ENCODE peak calls at places on chromosome 22, in eight cellular contexts. W, Q, X, N, T, M, S and H are unnamed samples.

GRCh38 chr22:25383892-25384291 is 164.5 kb downstream of the CRYBB2 start:
- DNase-seq in T (no peak), W (no peak), X (no peak), M (no peak), Q (no peak), N (no peak), S (no peak), H (no peak)

GRCh38 chr22:40326905-40327735 is 19.2 kb upstream of the ADSL start:
- DNase-seq in W (peak; percentile 68), X (peak; percentile 18), T (peak; percentile 49), Q (no peak), S (no peak), M (no peak), N (no peak), H (peak; percentile 50)

GRCh38 chr22:41561335-41561734 is 525 bp downstream of the CSDC2 start:
- DNase-seq in N (no peak), W (no peak), Q (no peak), X (no peak), S (no peak), T (no peak), M (no peak), H (peak; percentile 42)

GRCh38 chr22:22527312-22527711 is 7.2 kb upstream of the ZNF280A start:
- DNase-seq in N (no peak), T (peak; percentile 31), W (no peak), M (no peak), Q (no peak), X (no peak), S (no peak), H (no peak)

GRCh38 chr22:40512426-40513136 is 123.9 kb downstream of the MRTFA start:
- DNase-seq in M (no peak), N (no peak), W (peak; percentile 100), T (peak; percentile 98), X (peak; percentile 75), Q (peak; percentile 76), S (no peak), H (peak; percentile 96)

GRCh38 chr22:24968066-24968561 is 15.6 kb downstream of the KIAA1671 start:
- DNase-seq in T (peak; percentile 47), M (peak; percentile 25), Q (no peak), S (no peak), W (no peak), X (peak; percentile 90), N (peak; percentile 92), H (no peak)

GRCh38 chr22:34414467-34415440 is 494.5 kb upstream of the LARGE1 start:
- DNase-seq in Q (no peak), N (peak; percentile 67), W (no peak), S (peak; percentile 69), M (peak; percentile 81), X (peak; percentile 46), T (peak; percentile 25), H (no peak)

GRCh38 chr22:27686534-27686933 is 115.0 kb downstream of the MN1 start:
- DNase-seq in M (no peak), S (no peak), W (peak; percentile 77), T (peak; percentile 90), N (peak; percentile 51), X (no peak), Q (peak; percentile 97), H (peak; percentile 75)

GRCh38 chr22:19612866-19613572 is 88.8 kb upstream of the CLDN5 start:
- DNase-seq in N (no peak), M (no peak), S (no peak), Q (no peak), T (no peak), W (no peak), X (no peak), H (no peak)

GRCh38 chr22:39208013-39208680 is 36.6 kb downstream of the PDGFB start:
- DNase-seq in W (no peak), S (no peak), X (no peak), N (no peak), T (no peak), M (no peak), Q (peak; percentile 42), H (no peak)

GRCh38 chr22:36017661-36018091 is 10.9 kb downstream of the RBFOX2 start:
- DNase-seq in X (no peak), T (no peak), Q (no peak), N (no peak), W (no peak), M (no peak), S (no peak), H (no peak)

GRCh38 chr22:35530700-35531099 is 9.9 kb upstream of the RASD2 start:
- DNase-seq in S (no peak), N (no peak), T (no peak), M (no peak), W (no peak), Q (no peak), X (no peak), H (no peak)

GRCh38 chr22:17260291-17260690 is 41.1 kb upstream of the ADA2 start:
- DNase-seq in Q (no peak), T (no peak), W (no peak), X (no peak), S (no peak), N (no peak), M (no peak), H (no peak)
- H3K4me3 ChIP-seq in Q (no peak overlapping the region), T (no peak overlapping the region), W (no peak overlapping the region), X (no peak overlapping the region), S (no peak overlapping the region), N (no peak overlapping the region), M (no peak overlapping the region), H (no peak overlapping the region)

GRCh38 chr22:49936973-49937757 is 18.7 kb downstream of the CRELD2 start:
- DNase-seq in S (no peak), X (no peak), W (no peak), M (no peak), T (no peak), Q (no peak), N (no peak), H (no peak)
- H3K4me3 ChIP-seq in S (no peak overlapping the region), X (no peak overlapping the region), W (no peak overlapping the region), M (no peak overlapping the region), T (no peak overlapping the region), Q (no peak overlapping the region), N (no peak overlapping the region), H (no peak overlapping the region)

GRCh38 chr22:17964153-17964552 is 60.2 kb downstream of the MICAL3 start:
- DNase-seq in M (peak; percentile 26), T (no peak), W (no peak), N (no peak), S (no peak), X (no peak), Q (no peak), H (no peak)
- H3K4me3 ChIP-seq in M (no peak overlapping the region), T (no peak overlapping the region), W (no peak overlapping the region), N (no peak overlapping the region), S (no peak overlapping the region), X (no peak overlapping the region), Q (no peak overlapping the region), H (no peak overlapping the region)

GRCh38 chr22:46087816-46088277 is 62.5 kb upstream of the PPARA start:
- DNase-seq in N (no peak), W (peak; percentile 95), T (peak; percentile 94), Q (peak; percentile 98), S (peak; percentile 93), M (no peak), X (no peak), H (peak; percentile 93)
- H3K4me3 ChIP-seq in N (no peak overlapping the region), W (peak overlapping the region; percentile 6), T (no peak overlapping the region), Q (peak overlapping the region; percentile 27), S (peak overlapping the region; percentile 31), M (no peak overlapping the region), X (peak overlapping the region; percentile 94), H (peak overlapping the region; percentile 4)

GRCh38 chr22:37248251-37248650 is 4.2 kb upstream of the RAC2 start:
- DNase-seq in Q (no peak), S (no peak), M (no peak), N (no peak), X (peak; percentile 66), T (no peak), W (no peak), H (no peak)
- H3K4me3 ChIP-seq in Q (no peak overlapping the region), S (no peak overlapping the region), M (no peak overlapping the region), N (no peak overlapping the region), X (no peak overlapping the region), T (no peak overlapping the region), W (no peak overlapping the region), H (no peak overlapping the region)

GRCh38 chr22:44037519-44038370 is 13.6 kb downstream of the PARVB start:
- DNase-seq in M (no peak), T (peak; percentile 95), N (peak; percentile 55), S (no peak), W (peak; percentile 94), X (peak; percentile 90), Q (peak; percentile 68), H (peak; percentile 93)
- H3K4me3 ChIP-seq in M (no peak overlapping the region), T (no peak overlapping the region), N (no peak overlapping the region), S (no peak overlapping the region), W (no peak overlapping the region), X (peak overlapping the region; percentile 59), Q (no peak overlapping the region), H (no peak overlapping the region)

GRCh38 chr22:30243671-30244465 is 2.7 kb downstream of the LIF start:
- DNase-seq in N (no peak), W (no peak), S (no peak), M (no peak), T (no peak), X (no peak), Q (no peak), H (no peak)
- H3K4me3 ChIP-seq in N (no peak overlapping the region), W (no peak overlapping the region), S (no peak overlapping the region), M (no peak overlapping the region), T (no peak overlapping the region), X (no peak overlapping the region), Q (no peak overlapping the region), H (peak overlapping the region; percentile 74)

GRCh38 chr22:23911318-23911980 is 17.3 kb downstream of the MIF start:
- DNase-seq in M (no peak), Q (peak; percentile 55), T (no peak), N (no peak), W (no peak), S (peak; percentile 25), X (no peak), H (no peak)

GRCh38 chr22:23915230-23915754 is 21.1 kb downstream of the MIF start:
- DNase-seq in S (peak; percentile 23), Q (peak; percentile 10), W (no peak), T (no peak), X (no peak), M (no peak), N (no peak), H (no peak)

GRCh38 chr22:23912293-23912903 is 18.2 kb downstream of the MIF start:
- DNase-seq in X (no peak), S (peak; percentile 22), Q (peak; percentile 32), W (no peak), N (no peak), T (no peak), M (no peak), H (no peak)

GRCh38 chr22:23913306-23913660 is 19.1 kb downstream of the MIF start:
- DNase-seq in M (no peak), W (no peak), S (no peak), N (no peak), Q (no peak), X (no peak), T (no peak), H (no peak)

GRCh38 chr22:23913661-23914353 is 19.6 kb downstream of the MIF start:
- DNase-seq in N (peak; percentile 97), W (peak; percentile 98), X (peak; percentile 95), M (peak; percentile 99), T (peak; percentile 98), S (peak; percentile 99), Q (peak; percentile 100), H (peak; percentile 99)
- H3K4me3 ChIP-seq in N (peak overlapping the region; percentile 81), W (peak overlapping the region; percentile 83), X (peak overlapping the region; percentile 75), M (peak overlapping the region; percentile 51), T (peak overlapping the region; percentile 54), S (peak overlapping the region; percentile 46), Q (peak overlapping the region; percentile 52), H (peak overlapping the region; percentile 69)